ENCODE peak calls at places on chromosome 9, in nine cellular contexts. Q is left lung; B is ovary; H is PC-3; E is CD8-positive, alpha-beta T cell; T is thyroid gland; L is lower lobe of right lung; D is left ventricle myocardium inferior; G is astrocyte. J is an unnamed sample. For H3K4me1, the result is how much of the 10 kb centered on the place peaks cover.

GRCh38 chr9:127973169-127974001 is 7.4 kb downstream of the EEIG1 start:
- DNase-seq in Q (no peak), B (no peak), H (no peak), E (no peak), T (peak), L (no peak), D (peak), G (no peak), J (peak)

GRCh38 chr9:88746029-88746743 is 211.2 kb downstream of the NXNL2 start:
- DNase-seq in Q (peak), B (peak), H (peak), E (no peak), T (peak), L (no peak), D (peak), G (peak), J (peak)

GRCh38 chr9:87194471-87194870 is 247.2 kb upstream of the GAS1 start:
- DNase-seq in Q (no peak), B (no peak), H (no peak), E (no peak), T (no peak), L (no peak), D (no peak), G (peak), J (no peak)

GRCh38 chr9:70410368-70410767 is 4.1 kb downstream of the KLF9 start:
- DNase-seq in Q (no peak), B (no peak), H (no peak), E (no peak), T (no peak), L (no peak), D (no peak), G (peak), J (no peak)

GRCh38 chr9:105191508-105192118 is 52.8 kb upstream of the SLC44A1 start:
- DNase-seq in Q (no peak), B (no peak), H (peak), E (no peak), T (no peak), L (no peak), D (no peak), G (peak), J (no peak)

GRCh38 chr9:98964911-98965336 is 21.2 kb downstream of the COL15A1 start:
- DNase-seq in Q (no peak), B (no peak), H (no peak), E (no peak), T (no peak), L (no peak), D (no peak), G (no peak), J (no peak)

GRCh38 chr9:6054280-6055099 is 39.1 kb upstream of the RANBP6 start:
- DNase-seq in Q (peak), B (peak), H (peak), E (peak), T (peak), L (peak), D (peak), G (peak), J (peak)

GRCh38 chr9:8558176-8558575 is 758.6 kb upstream of the DMAC1 start:
- DNase-seq in Q (no peak), B (no peak), H (peak), E (no peak), T (no peak), L (no peak), D (no peak), G (peak), J (no peak)

GRCh38 chr9:76298497-76299144 is 95.6 kb downstream of the RFK start:
- DNase-seq in Q (no peak), B (no peak), H (no peak), E (no peak), T (no peak), L (no peak), D (no peak), G (peak), J (no peak)

GRCh38 chr9:27750571-27750970 is 177.3 kb upstream of the C9orf72 start:
- DNase-seq in Q (no peak), B (no peak), H (no peak), E (no peak), T (no peak), L (no peak), D (no peak), G (no peak), J (no peak)

GRCh38 chr9:107809859-107810492 is 320.4 kb upstream of the KLF4 start:
- DNase-seq in Q (peak), B (no peak), H (peak), E (no peak), T (no peak), L (no peak), D (no peak), G (peak), J (no peak)

GRCh38 chr9:70988551-70988950 is 132.9 kb downstream of the TRPM3 start:
- DNase-seq in Q (no peak), B (no peak), H (no peak), E (no peak), T (no peak), L (no peak), D (no peak), G (no peak), J (no peak)

GRCh38 chr9:131276107-131276888 is at the start of gene FAM78A:
- DNase-seq in Q (peak), B (peak), H (no peak), E (no peak), T (no peak), L (peak), D (peak), G (no peak), J (peak)

GRCh38 chr9:122228906-122229837 is at the start of gene LHX6:
- DNase-seq in Q (no peak), B (no peak), H (peak), E (no peak), T (no peak), L (no peak), D (no peak), G (peak), J (no peak)

GRCh38 chr9:121013911-121014310 is 36.2 kb downstream of the C5 start:
- DNase-seq in Q (no peak), B (no peak), H (no peak), E (no peak), T (no peak), L (no peak), D (no peak), G (no peak), J (no peak)

GRCh38 chr9:111108946-111109345 is 70.7 kb upstream of the LPAR1 start:
- DNase-seq in Q (peak), B (no peak), H (no peak), E (no peak), T (no peak), L (no peak), D (no peak), G (peak), J (no peak)

GRCh38 chr9:112711050-112711689 is 6.7 kb downstream of the INIP start:
- DNase-seq in Q (no peak), B (no peak), H (peak), E (no peak), T (no peak), L (no peak), D (no peak), G (peak), J (no peak)

GRCh38 chr9:93003552-93004407 is 54.7 kb upstream of the SUSD3 start:
- DNase-seq in Q (peak), B (peak), H (peak), E (no peak), T (peak), L (peak), D (peak), G (no peak), J (peak)

GRCh38 chr9:99680191-99680590 is 141.5 kb upstream of the NR4A3 start:
- DNase-seq in Q (no peak), B (no peak), H (no peak), E (no peak), T (no peak), L (no peak), D (no peak), G (peak), J (no peak)

GRCh38 chr9:124050955-124051354 is 39.4 kb downstream of the LHX2 start:
- DNase-seq in Q (no peak), B (no peak), H (no peak), E (no peak), T (no peak), L (no peak), D (no peak), G (no peak), J (no peak)

GRCh38 chr9:114488398-114489129 is 16.7 kb downstream of the WHRN start:
- DNase-seq in Q (no peak), B (no peak), H (no peak), E (no peak), T (no peak), L (no peak), D (no peak), G (no peak), J (no peak)

GRCh38 chr9:132283165-132283564 is 71.6 kb downstream of the SETX start:
- DNase-seq in Q (no peak), B (no peak), H (no peak), E (no peak), T (no peak), L (no peak), D (no peak), G (no peak), J (no peak)

GRCh38 chr9:28770827-28771226 is 1197.5 kb upstream of the C9orf72 start:
- DNase-seq in Q (no peak), B (no peak), H (no peak), E (no peak), T (no peak), L (no peak), D (no peak), G (no peak), J (no peak)

GRCh38 chr9:138022756-138023393 is 145.3 kb downstream of the CACNA1B start:
- DNase-seq in Q (no peak), B (peak), H (no peak), E (no peak), T (no peak), L (peak), D (no peak), G (no peak), J (no peak)

GRCh38 chr9:101465330-101465915 is 29.8 kb upstream of the ALDOB start:
- DNase-seq in Q (peak), B (no peak), H (peak), E (no peak), T (peak), L (peak), D (no peak), G (peak), J (peak)

GRCh38 chr9:20353931-20354652 is 268.2 kb downstream of the MLLT3 start:
- DNase-seq in Q (no peak), B (no peak), H (no peak), E (no peak), T (no peak), L (no peak), D (no peak), G (no peak), J (no peak)

GRCh38 chr9:2771101-2771500 is 53.8 kb downstream of the KCNV2 start:
- DNase-seq in Q (no peak), B (no peak), H (no peak), E (no peak), T (no peak), L (no peak), D (no peak), G (peak), J (no peak)

GRCh38 chr9:4324513-4324912 is 24.6 kb upstream of the GLIS3 start:
- DNase-seq in Q (no peak), B (no peak), H (no peak), E (no peak), T (no peak), L (no peak), D (no peak), G (peak), J (no peak)

GRCh38 chr9:98778251-98778650 is 18.1 kb downstream of the ANKS6 start:
- DNase-seq in Q (no peak), B (no peak), H (no peak), E (no peak), T (no peak), L (no peak), D (no peak), G (no peak), J (no peak)

GRCh38 chr9:116377179-116377790 is 223.7 kb downstream of the PAPPA start:
- DNase-seq in Q (no peak), B (no peak), H (peak), E (no peak), T (no peak), L (no peak), D (no peak), G (peak), J (no peak)

DNA sequence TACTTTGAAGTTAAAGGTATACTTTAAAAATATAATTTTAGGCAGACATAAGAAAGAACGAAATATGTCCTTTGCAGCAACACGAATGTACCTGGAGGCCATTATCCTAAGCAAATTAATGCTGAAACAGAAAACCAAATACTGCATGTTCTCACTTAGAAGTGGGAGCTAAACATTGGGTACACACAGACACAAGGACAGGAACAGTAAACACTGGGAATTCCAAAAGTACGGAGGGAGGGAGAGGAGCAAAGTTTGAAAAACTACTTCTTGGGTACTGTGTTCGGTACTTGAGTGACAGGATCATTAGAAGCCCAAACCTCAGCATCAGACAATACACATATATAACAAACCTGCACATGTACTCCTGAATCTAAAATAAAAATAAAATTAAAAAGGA is 40.9 kb downstream of the TJP2 start:
- DNase-seq in Q (no peak), B (no peak), H (no peak), E (no peak), T (no peak), L (no peak), D (no peak), G (no peak), J (no peak)
- H3K4me1 ChIP-seq in Q (under half), B (under half), H (under half), E (under half), T (under half), L (under half), D (half or more), G (under half), J (under half)

DNA sequence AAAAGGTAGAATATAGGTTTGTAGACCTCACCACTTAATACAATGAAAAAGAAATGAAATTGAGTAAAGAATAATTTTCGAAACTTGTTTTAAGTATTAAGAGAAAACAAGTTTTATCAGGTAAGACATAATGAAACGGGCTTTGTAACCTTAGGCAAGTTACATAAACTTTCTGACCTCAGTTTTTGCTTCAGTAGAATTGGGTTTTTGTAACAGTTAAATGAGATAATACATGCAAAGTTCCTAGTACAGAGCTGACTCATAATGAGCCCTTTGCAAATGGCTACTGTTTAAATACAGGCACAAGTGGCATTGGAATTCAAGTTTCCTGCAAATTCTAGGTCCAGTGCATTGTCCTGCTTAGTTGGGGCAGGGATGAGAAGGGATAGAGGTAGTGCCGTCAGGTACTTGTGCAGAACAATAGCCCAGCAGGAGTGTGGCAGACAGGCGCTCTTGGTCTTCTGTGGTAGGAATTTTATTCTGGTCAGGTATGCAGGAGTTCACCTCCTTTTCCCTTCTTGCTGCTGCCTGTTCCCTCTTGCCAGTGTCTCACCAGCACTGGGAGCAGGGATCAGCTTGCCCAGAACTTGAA is 203.8 kb downstream of the PBX3 start:
- DNase-seq in Q (no peak), B (no peak), H (no peak), E (no peak), T (no peak), L (no peak), D (no peak), G (no peak), J (no peak)
- TF ChIP-seq CTCF in Q (no peak), B (no peak), H (no peak), E (no peak), T (no peak), L (no peak), D (no peak), G (no peak), J (no peak)

DNA sequence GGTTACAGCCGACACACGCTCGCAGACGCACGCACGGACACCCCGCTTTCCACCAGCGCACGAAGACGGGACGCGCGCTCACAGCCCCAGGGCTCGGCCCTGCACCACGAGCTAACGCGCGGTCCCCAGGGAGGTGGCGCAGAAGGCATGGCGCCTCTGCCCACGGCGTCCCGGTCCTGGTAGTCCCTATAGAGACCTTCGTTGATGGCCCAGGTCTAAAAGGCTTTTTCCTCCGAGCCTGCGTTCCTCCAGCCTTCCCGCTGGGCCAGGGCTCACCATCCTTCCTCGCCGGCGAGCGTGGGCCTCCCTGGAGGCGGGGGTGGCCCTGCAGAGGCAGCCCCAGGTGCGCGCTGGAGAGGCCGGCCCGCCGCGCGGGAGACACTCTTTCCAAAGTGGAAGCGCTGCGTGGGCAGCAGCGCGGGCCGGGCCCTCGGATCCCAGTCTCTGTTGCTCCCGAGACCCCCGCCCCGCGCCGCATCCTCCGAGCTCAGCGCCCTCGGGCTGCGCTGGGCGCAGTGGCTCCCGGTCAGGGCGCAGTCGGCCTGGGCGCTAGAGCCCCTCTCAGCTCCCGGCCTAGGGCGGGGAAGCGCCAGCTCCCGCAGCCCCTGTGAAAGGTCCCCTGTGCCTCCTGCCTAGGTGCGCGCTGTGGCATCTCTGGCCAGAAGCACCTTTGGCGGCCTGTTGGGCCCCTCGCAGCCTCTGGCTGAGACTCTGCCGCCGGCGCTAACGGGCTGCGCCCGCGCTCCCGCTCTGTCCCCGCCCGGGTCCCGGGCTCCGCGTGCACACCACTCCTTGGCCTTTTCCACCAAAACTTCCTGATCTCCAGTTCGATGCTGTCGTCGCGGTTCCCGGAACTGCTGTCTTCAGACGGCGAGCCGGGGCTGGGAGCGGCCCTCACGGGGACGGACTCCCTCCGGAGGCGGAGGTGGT is 31.9 kb upstream of the FANCC start:
- DNase-seq in Q (no peak), B (no peak), H (no peak), E (no peak), T (no peak), L (no peak), D (no peak), G (no peak), J (no peak)
- H3K4me3 ChIP-seq in Q (peak), B (no peak), H (no peak), E (no peak), T (no peak), L (peak), D (peak), G (peak), J (no peak)

DNA sequence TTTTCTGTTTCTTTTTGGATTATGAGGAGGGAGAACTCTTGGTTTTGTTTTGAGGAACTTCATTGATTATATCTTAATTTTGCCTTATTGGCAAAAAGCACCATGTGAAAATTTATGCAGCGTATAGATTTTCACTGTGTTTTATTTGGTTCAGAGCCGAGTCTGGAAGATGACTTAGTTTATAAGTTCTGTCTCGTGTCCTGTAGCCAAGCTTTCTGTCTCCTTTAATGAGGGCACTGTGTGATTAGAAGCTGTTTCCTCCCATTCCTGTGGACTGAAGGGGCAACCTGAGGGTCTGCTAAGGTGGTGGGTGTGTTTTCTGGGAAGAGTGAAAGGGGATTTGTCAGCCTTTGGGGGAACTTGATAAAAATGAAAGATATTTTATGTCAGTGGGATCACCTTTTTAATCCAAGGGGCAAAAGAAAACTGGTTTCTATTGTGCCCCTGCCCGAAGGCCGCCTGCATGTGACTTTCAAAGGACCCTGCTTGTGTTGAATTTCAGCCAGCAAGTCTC is 262.1 kb downstream of the FANCC start:
- DNase-seq in Q (no peak), B (no peak), H (no peak), E (no peak), T (no peak), L (no peak), D (no peak), G (no peak), J (no peak)
- H3K4me1 ChIP-seq in Q (under half), B (under half), H (under half), E (under half), T (under half), L (half or more), D (half or more), G (half or more), J (under half)

GRCh38 chr9:136950656-136951030 is 1.4 kb upstream of the LCN12 start:
- DNase-seq in Q (no peak), B (no peak), H (no peak), E (no peak), T (peak), L (peak), D (no peak), G (no peak), J (no peak)
- TF ChIP-seq CTCF in Q (no peak), B (no peak), H (no peak), E (no peak), T (no peak), L (no peak), D (no peak), G (no peak), J (no peak)